ENCODE peak calls at places on chromosomes 4 and X, in six cellular contexts. Q is A549, A is NB4, J is GM12878, S is K562, V is HepG2. Z is an unnamed sample.
A peak's percentile ranks its signal among the peaks of the same experiment; 100 is the strongest.

GRCh38 chr4:87005690-87006461 is 71.1 kb downstream of the AFF1 start:
- DNase-seq in Q (no peak), A (peak; percentile 50), J (peak; percentile 51), S (no peak), V (no peak), Z (peak; percentile 44)

GRCh38 chrX:96611619-96612362 is 72.9 kb upstream of the DIAPH2 start:
- DNase-seq in Q (no peak), A (no peak), J (no peak), S (no peak), V (no peak), Z (no peak)

GRCh38 chr4:185099024-185099682 is 43.9 kb upstream of the SLC25A4 start:
- DNase-seq in Q (no peak), A (no peak), J (no peak), S (no peak), V (no peak), Z (no peak)

GRCh38 chrX:152641996-152642395 is 4.3 kb downstream of the GABRQ start:
- DNase-seq in Q (peak; percentile 21), A (peak; percentile 17), J (no peak), S (peak; percentile 34), V (no peak), Z (peak; percentile 1)

GRCh38 chrX:12228862-12229261 is 90.6 kb downstream of the FRMPD4 start:
- DNase-seq in Q (no peak), A (no peak), J (no peak), S (no peak), V (no peak), Z (no peak)

GRCh38 chr4:83889802-83890201 is 353.9 kb downstream of the GPAT3 start:
- DNase-seq in Q (peak; percentile 45), A (no peak), J (no peak), S (no peak), V (no peak), Z (no peak)

GRCh38 chr4:22595684-22596083 is 79.8 kb upstream of the ADGRA3 start:
- DNase-seq in Q (no peak), A (no peak), J (peak; percentile 17), S (no peak), V (no peak), Z (no peak)

GRCh38 chr4:6387946-6388345 is 84.5 kb downstream of the PPP2R2C start:
- DNase-seq in Q (no peak), A (no peak), J (no peak), S (no peak), V (no peak), Z (no peak)

GRCh38 chrX:37302569-37302968 is 46.6 kb upstream of the PRRG1 start:
- DNase-seq in Q (no peak), A (peak; percentile 47), J (no peak), S (peak; percentile 9), V (peak; percentile 7), Z (peak; percentile 43)

GRCh38 chr4:142044271-142044670 is 407.9 kb downstream of the IL15 start:
- DNase-seq in Q (no peak), A (no peak), J (no peak), S (no peak), V (no peak), Z (no peak)

GRCh38 chrX:153870791-153871360 is 15.1 kb downstream of the L1CAM start:
- DNase-seq in Q (no peak), A (no peak), J (no peak), S (peak; percentile 43), V (no peak), Z (no peak)

GRCh38 chr4:90357117-90357710 is 230.0 kb downstream of the CCSER1 start:
- DNase-seq in Q (peak; percentile 71), A (peak; percentile 59), J (no peak), S (peak; percentile 2), V (peak; percentile 45), Z (peak; percentile 71)

GRCh38 chr4:6109842-6110560 is 90.3 kb downstream of the JAKMIP1 start:
- DNase-seq in Q (peak; percentile 26), A (peak; percentile 32), J (no peak), S (no peak), V (peak; percentile 7), Z (no peak)

GRCh38 chr4:3499710-3500109 is 32.5 kb downstream of the LRPAP1 start:
- DNase-seq in Q (no peak), A (no peak), J (no peak), S (no peak), V (no peak), Z (no peak)

GRCh38 chr4:37597019-37597418 is 89.2 kb downstream of the RELL1 start:
- DNase-seq in Q (no peak), A (no peak), J (no peak), S (no peak), V (peak; percentile 50), Z (no peak)

GRCh38 chr4:70442474-70442873 is 29.5 kb upstream of the MUC7 start:
- DNase-seq in Q (no peak), A (no peak), J (no peak), S (no peak), V (no peak), Z (no peak)

GRCh38 chrX:68901512-68901911 is 72.7 kb downstream of the EFNB1 start:
- DNase-seq in Q (no peak), A (no peak), J (no peak), S (no peak), V (no peak), Z (no peak)

GRCh38 chrX:115112411-115112810 is 76.8 kb upstream of the RBMXL3 start:
- DNase-seq in Q (no peak), A (no peak), J (no peak), S (no peak), V (no peak), Z (no peak)

GRCh38 chr4:38600575-38600974 is 63.4 kb upstream of the KLF3 start:
- DNase-seq in Q (no peak), A (peak; percentile 45), J (no peak), S (no peak), V (no peak), Z (no peak)

GRCh38 chr4:3342182-3342854 is 49.5 kb downstream of the RGS12 start:
- DNase-seq in Q (peak; percentile 70), A (no peak), J (no peak), S (no peak), V (peak; percentile 85), Z (peak; percentile 81)

GRCh38 chr4:91362125-91362524 is 941.6 kb upstream of the GRID2 start:
- DNase-seq in Q (no peak), A (no peak), J (no peak), S (no peak), V (no peak), Z (no peak)

DNA sequence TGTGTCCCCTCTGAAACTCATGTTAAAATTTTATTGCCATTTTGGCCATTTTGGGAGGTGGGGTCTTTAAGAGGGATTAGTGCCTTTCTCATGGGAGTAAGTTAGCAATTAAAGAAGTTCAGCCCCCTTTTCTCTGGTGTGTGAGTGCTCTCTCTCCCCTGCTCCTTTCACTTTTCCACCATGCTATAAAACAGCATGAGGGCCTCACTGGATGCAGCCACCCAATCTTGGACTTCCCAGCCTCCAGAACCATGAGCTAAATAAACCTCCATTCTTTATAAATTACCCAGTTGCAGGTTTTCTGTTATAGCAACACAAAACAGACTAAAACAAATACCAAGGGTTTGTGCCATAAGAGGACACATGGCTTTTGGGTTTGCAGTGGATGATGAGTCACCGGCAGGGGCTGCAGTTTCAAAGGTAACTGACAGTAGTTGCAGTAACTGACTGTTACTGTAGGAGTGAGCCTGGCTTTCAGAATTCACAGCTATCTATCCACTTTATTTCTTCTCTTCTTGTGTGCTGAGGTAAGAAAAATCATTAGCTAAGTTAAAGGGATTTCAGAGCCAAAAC is 121.5 kb downstream of the PPEF1 start:
- DNase-seq in Q (peak; percentile 12), A (peak; percentile 66), J (no peak), S (peak; percentile 9), V (peak; percentile 28), Z (no peak)
- TF ChIP-seq MYC in Q (no peak), A (no peak), J (no peak), S (no peak), V (no peak), Z (no peak)

GRCh38 chrX:66015906-66016689 is 23.8 kb downstream of the VSIG4 start:
- DNase-seq in Q (no peak), A (no peak), J (no peak), S (peak; percentile 24), V (no peak), Z (no peak)
- TF ChIP-seq MYC in Q (no peak), A (no peak), J (no peak), S (no peak), V (no peak), Z (no peak)

DNA sequence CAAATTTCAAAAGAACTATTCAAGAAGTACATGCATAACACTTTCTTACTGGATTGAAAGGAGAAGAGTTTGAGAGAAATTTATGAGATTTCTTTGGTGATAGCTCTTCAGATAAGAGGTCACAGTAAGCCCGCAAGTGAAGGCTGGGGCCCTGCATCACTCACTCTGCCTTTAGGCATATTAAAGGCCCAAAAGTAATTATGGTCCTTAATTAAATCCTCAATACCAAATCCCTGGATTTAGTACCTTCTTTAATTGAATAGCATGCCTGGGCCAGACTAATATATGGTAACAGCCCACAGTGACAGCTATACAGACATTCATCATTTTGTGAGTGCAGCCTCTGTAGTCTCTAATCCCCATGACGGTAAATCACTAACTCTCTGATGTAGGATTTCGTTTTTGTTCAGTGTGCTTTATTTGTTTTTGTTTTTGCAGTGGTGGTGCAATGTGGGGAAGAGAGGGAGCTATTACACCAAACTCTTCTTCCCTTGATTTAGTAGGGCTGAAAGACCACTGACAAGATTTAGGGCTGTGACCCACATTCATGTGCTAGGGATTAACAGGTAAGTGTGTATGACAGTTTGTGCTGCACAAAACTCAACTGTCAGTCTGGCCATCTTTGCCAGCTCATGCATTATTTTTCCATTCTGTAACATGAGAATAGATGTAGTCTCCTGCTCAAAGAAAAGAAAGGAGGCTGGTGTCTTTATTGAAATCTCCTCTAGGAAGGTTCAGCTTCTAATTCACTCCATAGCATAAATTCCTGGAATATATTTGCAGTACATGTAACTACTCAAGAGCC is 60.6 kb upstream of the SLC39A8 start:
- DNase-seq in Q (no peak), A (no peak), J (no peak), S (no peak), V (no peak), Z (no peak)
- TF ChIP-seq MYC in Q (no peak), A (no peak), J (no peak), S (no peak), V (no peak), Z (no peak)

DNA sequence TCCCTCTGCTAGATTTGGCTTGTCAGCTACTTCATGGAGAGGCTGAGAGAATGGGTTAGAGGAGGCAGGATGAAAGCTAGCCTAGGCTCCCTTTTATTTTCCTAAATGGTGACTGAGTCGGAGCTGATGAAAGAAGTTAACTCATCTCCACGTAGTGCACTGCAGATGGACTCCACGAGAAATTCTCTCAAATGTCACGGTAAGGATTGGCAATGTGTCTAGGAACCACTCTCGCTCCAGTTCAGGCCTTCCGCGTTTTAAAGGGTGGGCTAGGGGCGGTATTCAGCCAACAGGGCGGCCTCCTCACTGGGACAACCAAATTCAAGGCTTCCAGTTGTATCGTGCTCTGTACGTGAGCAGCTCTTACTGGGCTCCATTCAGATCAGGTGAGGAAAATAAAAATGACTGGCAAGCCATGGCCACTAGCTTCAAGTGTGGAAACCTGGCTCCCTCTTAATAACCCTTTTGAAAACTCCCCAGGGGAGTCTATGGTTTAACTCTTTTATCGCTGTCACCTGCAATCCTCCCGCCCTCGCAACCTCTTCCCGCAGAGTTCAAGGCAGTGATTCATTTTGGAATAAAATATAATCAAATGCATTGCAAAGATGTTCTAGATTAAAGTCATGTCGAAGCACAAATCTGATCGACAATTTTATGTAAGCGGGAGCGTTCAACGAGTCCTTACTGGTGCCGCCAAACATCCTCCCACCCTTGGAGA is 1.3 kb downstream of the SPOCK3 start:
- DNase-seq in Q (no peak), A (no peak), J (no peak), S (no peak), V (no peak), Z (no peak)
- TF ChIP-seq MYC in Q (no peak), A (no peak), J (no peak), S (no peak), V (no peak), Z (no peak)